ENCODE peak calls at places on chromosomes 3 and 15, in ten cellular contexts. R, H, J, Z, G, A, O, L, K and V are unnamed samples.

GRCh38 chr3:50806806-50807205 is 132.1 kb downstream of the DOCK3 start:
- DNase-seq in J (no peak), G (no peak), K (no peak), H (no peak), O (no peak), Z (no peak), R (no peak), A (no peak), L (no peak), V (peak)

GRCh38 chr3:57864853-57865252 is 108.7 kb downstream of the SLMAP start:
- DNase-seq in J (no peak), H (no peak), G (peak), A (no peak), K (no peak), L (peak), O (no peak), R (no peak), Z (no peak), V (no peak)

GRCh38 chr15:70319466-70319865 is 221.7 kb upstream of the TLE3 start:
- DNase-seq in G (no peak), K (no peak), R (no peak), H (no peak), O (no peak), Z (no peak), J (peak), A (no peak), L (no peak), V (no peak)

GRCh38 chr3:138890555-138891187 is 55.9 kb upstream of the PIK3CB start:
- DNase-seq in G (no peak), J (peak), H (no peak), A (no peak), O (no peak), L (no peak), R (no peak), K (no peak), Z (no peak), V (no peak)

GRCh38 chr3:16148783-16149182 is 25.7 kb upstream of the GALNT15 start:
- DNase-seq in K (no peak), G (peak), J (no peak), O (no peak), L (no peak), A (no peak), Z (no peak), R (no peak), H (no peak), V (no peak)

GRCh38 chr15:37072181-37072580 is 28.2 kb downstream of the MEIS2 start:
- DNase-seq in O (no peak), A (no peak), R (no peak), G (no peak), K (no peak), H (no peak), J (no peak), L (no peak), Z (no peak), V (no peak)

GRCh38 chr3:181711325-181712135 is at the start of gene SOX2:
- DNase-seq in J (no peak), G (peak), Z (peak), H (peak), K (peak), R (no peak), L (peak), A (peak), O (peak), V (peak)

GRCh38 chr3:39287216-39287858 is 7.5 kb upstream of the CX3CR1 start:
- DNase-seq in H (no peak), G (no peak), Z (no peak), J (no peak), L (peak), O (no peak), R (no peak), A (no peak), K (no peak), V (no peak)

GRCh38 chr15:70882361-70882760 is 9.9 kb downstream of the THAP10 start:
- DNase-seq in J (no peak), K (no peak), R (no peak), O (no peak), A (no peak), G (no peak), H (no peak), L (no peak), Z (no peak), V (peak)

GRCh38 chr15:47337106-47337505 is 380.2 kb upstream of the SEMA6D start:
- DNase-seq in H (no peak), Z (no peak), L (no peak), G (no peak), R (no peak), K (no peak), A (no peak), J (no peak), O (no peak), V (no peak)

GRCh38 chr3:54877675-54878544 is 49.9 kb downstream of the LRTM1 start:
- DNase-seq in G (peak), J (no peak), R (no peak), O (peak), A (no peak), H (no peak), L (no peak), K (no peak), Z (no peak), V (no peak)

GRCh38 chr3:131597816-131598215 is 95.0 kb upstream of the MRPL3 start:
- DNase-seq in O (no peak), Z (peak), R (no peak), L (no peak), H (no peak), J (no peak), K (no peak), A (no peak), G (no peak), V (no peak)

GRCh38 chr15:59274126-59274970 is 67.7 kb downstream of the LDHAL6B start:
- DNase-seq in L (no peak), A (no peak), G (peak), R (no peak), Z (no peak), H (no peak), J (no peak), K (no peak), O (no peak), V (peak)

GRCh38 chr3:54968546-54969172 is 40.8 kb upstream of the LRTM1 start:
- DNase-seq in A (no peak), R (no peak), L (no peak), K (no peak), J (no peak), H (no peak), O (no peak), Z (no peak), G (peak), V (no peak)

GRCh38 chr3:41598804-41599481 is 363.0 kb downstream of the ULK4 start:
- DNase-seq in L (no peak), H (no peak), R (no peak), K (no peak), J (no peak), A (no peak), G (peak), O (peak), Z (no peak), V (no peak)